ENCODE peak calls at places on chromosomes 4 and X, in four cellular contexts. One of them, this sample, is unnamed.

GRCh38 chr4:53908661-53909078 is 155.7 kb downstream of the CHIC2 start:
- DNase-seq in AG04449: peak
- DNase-seq in cardiac fibroblast: peak
- DNase-seq in HFF-Myc: peak
- DNase-seq in this sample: peak

GRCh38 chrX:24563291-24564010 is 83.7 kb downstream of the PCYT1B start:
- DNase-seq in AG04449: no peak
- DNase-seq in cardiac fibroblast: no peak
- DNase-seq in HFF-Myc: no peak
- DNase-seq in this sample: no peak

GRCh38 chr4:142402925-142403324 is 443.2 kb downstream of the INPP4B start:
- DNase-seq in AG04449: no peak
- DNase-seq in cardiac fibroblast: peak
- DNase-seq in HFF-Myc: no peak
- DNase-seq in this sample: no peak

GRCh38 chr4:112897548-112897947 is 151.9 kb upstream of the ANK2 start:
- DNase-seq in AG04449: no peak
- DNase-seq in cardiac fibroblast: no peak
- DNase-seq in HFF-Myc: no peak
- DNase-seq in this sample: no peak

GRCh38 chrX:137566746-137567473 is 983 bp downstream of the ZIC3 start:
- DNase-seq in AG04449: no peak
- DNase-seq in cardiac fibroblast: no peak
- DNase-seq in HFF-Myc: no peak
- DNase-seq in this sample: no peak

GRCh38 chrX:110588853-110589252 is 206.8 kb downstream of the CHRDL1 start:
- DNase-seq in AG04449: no peak
- DNase-seq in cardiac fibroblast: no peak
- DNase-seq in HFF-Myc: no peak
- DNase-seq in this sample: no peak

GRCh38 chr4:9608300-9608699 is 164.1 kb downstream of the DEFB131A start:
- DNase-seq in AG04449: no peak
- DNase-seq in cardiac fibroblast: no peak
- DNase-seq in HFF-Myc: no peak
- DNase-seq in this sample: peak

GRCh38 chrX:6292599-6292998 is 63.9 kb upstream of the NLGN4X start:
- DNase-seq in AG04449: no peak
- DNase-seq in cardiac fibroblast: no peak
- DNase-seq in HFF-Myc: no peak
- DNase-seq in this sample: no peak

GRCh38 chr4:105613326-105613725 is 60.9 kb downstream of the ARHGEF38 start:
- DNase-seq in AG04449: no peak
- DNase-seq in cardiac fibroblast: no peak
- DNase-seq in HFF-Myc: no peak
- DNase-seq in this sample: no peak

GRCh38 chrX:45811307-45811706 is 610.6 kb upstream of the DIPK2B start:
- DNase-seq in AG04449: no peak
- DNase-seq in cardiac fibroblast: no peak
- DNase-seq in HFF-Myc: no peak
- DNase-seq in this sample: no peak

GRCh38 chr4:151045907-151046306 is 30.8 kb upstream of the LRBA start:
- DNase-seq in AG04449: no peak
- DNase-seq in cardiac fibroblast: no peak
- DNase-seq in HFF-Myc: no peak
- DNase-seq in this sample: peak

GRCh38 chrX:115372026-115372610 is 82.6 kb downstream of the LUZP4 start:
- DNase-seq in AG04449: no peak
- DNase-seq in cardiac fibroblast: peak
- DNase-seq in HFF-Myc: peak
- DNase-seq in this sample: no peak

GRCh38 chr4:110188113-110188512 is 10.3 kb downstream of the ELOVL6 start:
- DNase-seq in AG04449: no peak
- DNase-seq in cardiac fibroblast: no peak
- DNase-seq in HFF-Myc: no peak
- DNase-seq in this sample: no peak

GRCh38 chr4:76562161-76562560 is 127.1 kb downstream of the SHROOM3 start:
- DNase-seq in AG04449: no peak
- DNase-seq in cardiac fibroblast: peak
- DNase-seq in HFF-Myc: no peak
- DNase-seq in this sample: no peak

GRCh38 chrX:113741744-113742143 is 842.1 kb upstream of the HTR2C start:
- DNase-seq in AG04449: no peak
- DNase-seq in cardiac fibroblast: peak
- DNase-seq in HFF-Myc: no peak
- DNase-seq in this sample: peak

GRCh38 chrX:138986235-138986634 is 274.7 kb upstream of the FGF13 start:
- DNase-seq in AG04449: no peak
- DNase-seq in cardiac fibroblast: no peak
- DNase-seq in HFF-Myc: no peak
- DNase-seq in this sample: no peak

GRCh38 chr4:113145519-113146291 is 96.3 kb downstream of the ANK2 start:
- DNase-seq in AG04449: no peak
- DNase-seq in cardiac fibroblast: no peak
- DNase-seq in HFF-Myc: no peak
- DNase-seq in this sample: peak

GRCh38 chrX:129779086-129779672 is 570 bp upstream of the SASH3 start:
- DNase-seq in AG04449: no peak
- DNase-seq in cardiac fibroblast: no peak
- DNase-seq in HFF-Myc: no peak
- DNase-seq in this sample: no peak

GRCh38 chr4:2058264-2059033 is 678 bp upstream of the NAT8L start:
- DNase-seq in AG04449: no peak
- DNase-seq in cardiac fibroblast: no peak
- DNase-seq in HFF-Myc: no peak
- DNase-seq in this sample: peak

GRCh38 chrX:74449937-74450330 is 28.6 kb downstream of the SLC16A2 start:
- DNase-seq in AG04449: peak
- DNase-seq in cardiac fibroblast: no peak
- DNase-seq in HFF-Myc: no peak
- DNase-seq in this sample: no peak

GRCh38 chr4:113905301-113905700 is 74.1 kb downstream of the ARSJ start:
- DNase-seq in AG04449: no peak
- DNase-seq in cardiac fibroblast: peak
- DNase-seq in HFF-Myc: no peak
- DNase-seq in this sample: no peak

GRCh38 chr4:151117371-151117962 is 18.0 kb downstream of the RPS3A start:
- DNase-seq in AG04449: peak
- DNase-seq in cardiac fibroblast: peak
- DNase-seq in HFF-Myc: peak
- DNase-seq in this sample: peak

GRCh38 chr4:27239651-27240050 is 379.0 kb downstream of the STIM2 start:
- DNase-seq in AG04449: no peak
- DNase-seq in cardiac fibroblast: no peak
- DNase-seq in HFF-Myc: no peak
- DNase-seq in this sample: no peak

GRCh38 chr4:48780867-48781219 is 764 bp upstream of the FRYL start:
- DNase-seq in AG04449: no peak
- DNase-seq in cardiac fibroblast: peak
- DNase-seq in HFF-Myc: no peak
- DNase-seq in this sample: no peak

GRCh38 chr4:65791807-65792308 is 121.6 kb upstream of the EPHA5 start:
- DNase-seq in AG04449: no peak
- DNase-seq in cardiac fibroblast: peak
- DNase-seq in HFF-Myc: no peak
- DNase-seq in this sample: no peak

GRCh38 chrX:126719208-126719607 is 100.3 kb upstream of the PRR32 start:
- DNase-seq in AG04449: no peak
- DNase-seq in cardiac fibroblast: no peak
- DNase-seq in HFF-Myc: no peak
- DNase-seq in this sample: no peak
- H3K4me3 ChIP-seq in AG04449: no peak
- H3K4me3 ChIP-seq in cardiac fibroblast: no peak
- H3K4me3 ChIP-seq in HFF-Myc: no peak
- H3K4me3 ChIP-seq in this sample: no peak

DNA sequence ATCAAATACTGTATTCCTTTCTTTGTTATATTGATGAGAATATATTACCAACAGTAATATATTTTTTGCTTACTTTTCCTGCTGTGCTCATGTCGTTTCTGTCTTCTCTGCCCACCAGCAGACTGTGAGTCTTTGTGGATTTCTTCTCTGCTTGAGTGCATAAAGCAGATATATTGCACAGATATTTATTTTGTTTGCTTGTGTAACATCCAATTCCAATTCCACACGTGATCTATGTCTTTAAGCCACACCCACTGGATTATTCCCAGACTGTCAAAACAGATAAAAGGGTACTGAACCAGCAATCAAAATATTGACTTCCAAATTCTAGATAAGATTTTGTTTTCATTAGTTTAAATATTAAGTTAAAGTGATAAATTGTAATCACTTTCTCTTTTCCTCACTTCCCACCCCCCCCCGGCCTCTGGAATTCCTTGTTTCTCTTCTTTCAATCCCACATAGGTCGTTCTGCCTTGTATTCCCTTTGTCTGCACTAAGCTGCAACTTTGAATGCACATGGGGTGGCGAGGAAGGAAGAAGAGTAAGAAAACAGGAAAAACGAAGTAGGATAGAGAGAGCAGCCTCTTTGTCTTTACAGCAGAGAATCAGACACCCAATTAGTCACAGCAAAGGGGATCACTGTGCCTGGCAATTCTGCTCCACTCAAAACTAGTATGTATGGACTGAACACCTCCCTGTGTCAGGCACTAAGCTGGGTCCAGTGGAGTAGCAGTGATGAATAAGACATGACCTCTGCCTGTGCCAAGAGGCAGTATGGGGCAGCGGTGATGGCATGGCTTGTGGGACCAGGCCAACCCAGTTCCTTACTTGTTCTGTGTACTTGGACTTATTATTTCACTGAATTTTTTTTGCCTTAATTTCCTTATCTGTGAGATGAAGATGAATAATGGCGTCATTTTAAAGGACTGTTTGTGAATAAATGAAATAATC is at the start of gene ADH1B:
- DNase-seq in AG04449: no peak
- DNase-seq in cardiac fibroblast: no peak
- DNase-seq in HFF-Myc: no peak
- DNase-seq in this sample: no peak
- H3K4me3 ChIP-seq in AG04449: no peak
- H3K4me3 ChIP-seq in cardiac fibroblast: no peak
- H3K4me3 ChIP-seq in HFF-Myc: no peak
- H3K4me3 ChIP-seq in this sample: no peak

GRCh38 chrX:1487401-1487800 is 34.7 kb upstream of the ASMTL start:
- DNase-seq in AG04449: no peak
- DNase-seq in cardiac fibroblast: no peak
- DNase-seq in HFF-Myc: no peak
- DNase-seq in this sample: no peak

GRCh38 chrX:1486177-1486576 is 33.5 kb upstream of the ASMTL start:
- DNase-seq in AG04449: no peak
- DNase-seq in cardiac fibroblast: no peak
- DNase-seq in HFF-Myc: no peak
- DNase-seq in this sample: no peak

GRCh38 chrX:1488141-1488540 is 35.4 kb upstream of the ASMTL start:
- DNase-seq in AG04449: no peak
- DNase-seq in cardiac fibroblast: no peak
- DNase-seq in HFF-Myc: no peak
- DNase-seq in this sample: no peak

GRCh38 chrX:1486749-1487361 is 34.1 kb upstream of the ASMTL start:
- DNase-seq in AG04449: no peak
- DNase-seq in cardiac fibroblast: peak
- DNase-seq in HFF-Myc: no peak
- DNase-seq in this sample: no peak

DNA sequence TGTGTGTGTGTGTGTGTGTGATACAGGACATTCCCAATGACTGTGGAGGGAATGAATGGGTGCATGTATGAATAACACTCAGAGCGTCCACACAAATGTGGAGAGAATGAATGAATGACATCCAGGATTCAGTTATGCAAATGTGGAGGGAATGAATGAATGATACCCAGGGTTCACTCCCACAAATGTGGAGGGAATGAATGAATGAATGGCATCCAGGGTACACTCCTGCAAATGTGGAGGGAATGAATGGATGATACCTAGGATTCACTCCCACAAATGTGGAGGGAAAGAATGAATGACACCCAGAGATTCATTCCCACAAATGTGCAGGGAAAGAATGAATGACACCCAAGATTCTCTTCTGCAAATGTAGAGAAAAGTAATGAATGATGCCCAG is 36.0 kb upstream of the ASMTL start:
- DNase-seq in AG04449: no peak
- DNase-seq in cardiac fibroblast: no peak
- DNase-seq in HFF-Myc: no peak
- DNase-seq in this sample: no peak
- H3K4me3 ChIP-seq in AG04449: no peak
- H3K4me3 ChIP-seq in cardiac fibroblast: no peak
- H3K4me3 ChIP-seq in HFF-Myc: no peak
- H3K4me3 ChIP-seq in this sample: no peak

GRCh38 chrX:56228914-56229313 is 3.2 kb upstream of the KLF8 start:
- DNase-seq in AG04449: no peak
- DNase-seq in cardiac fibroblast: no peak
- DNase-seq in HFF-Myc: no peak
- DNase-seq in this sample: no peak

GRCh38 chrX:56232221-56233082 is at the start of gene KLF8:
- DNase-seq in AG04449: no peak
- DNase-seq in cardiac fibroblast: no peak
- DNase-seq in HFF-Myc: no peak
- DNase-seq in this sample: no peak

GRCh38 chrX:56233100-56233499 is 944 bp downstream of the KLF8 start:
- DNase-seq in AG04449: no peak
- DNase-seq in cardiac fibroblast: no peak
- DNase-seq in HFF-Myc: no peak
- DNase-seq in this sample: no peak

GRCh38 chrX:56231706-56232105 is 450 bp upstream of the KLF8 start:
- DNase-seq in AG04449: no peak
- DNase-seq in cardiac fibroblast: no peak
- DNase-seq in HFF-Myc: no peak
- DNase-seq in this sample: no peak

GRCh38 chrX:56233682-56234081 is 1.5 kb downstream of the KLF8 start:
- DNase-seq in AG04449: no peak
- DNase-seq in cardiac fibroblast: peak
- DNase-seq in HFF-Myc: no peak
- DNase-seq in this sample: no peak
- H3K4me3 ChIP-seq in AG04449: no peak
- H3K4me3 ChIP-seq in cardiac fibroblast: peak
- H3K4me3 ChIP-seq in HFF-Myc: no peak
- H3K4me3 ChIP-seq in this sample: no peak

DNA sequence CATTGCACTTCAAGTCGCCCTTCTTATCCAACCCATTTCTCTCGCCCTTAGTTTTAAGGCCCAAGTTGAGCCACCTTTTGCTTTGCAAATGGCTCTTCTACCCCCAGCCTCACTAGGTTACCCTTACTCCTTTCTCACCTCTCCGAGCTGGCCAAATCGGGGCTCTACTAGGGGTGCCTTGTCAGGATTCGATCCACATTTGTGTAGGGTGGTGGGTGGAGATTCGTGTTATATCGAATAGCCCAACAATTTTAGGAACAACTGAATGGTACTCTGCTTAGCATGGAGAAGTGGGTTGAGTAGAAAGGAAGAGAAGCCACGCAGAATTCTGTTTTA is 3.5 kb downstream of the SLIT2 start:
- DNase-seq in AG04449: no peak
- DNase-seq in cardiac fibroblast: peak
- DNase-seq in HFF-Myc: no peak
- DNase-seq in this sample: no peak
- H3K4me3 ChIP-seq in AG04449: peak
- H3K4me3 ChIP-seq in cardiac fibroblast: peak
- H3K4me3 ChIP-seq in HFF-Myc: peak
- H3K4me3 ChIP-seq in this sample: no peak

GRCh38 chrX:64350047-64350446 is 45.2 kb downstream of the MTMR8 start:
- DNase-seq in AG04449: no peak
- DNase-seq in cardiac fibroblast: no peak
- DNase-seq in HFF-Myc: no peak
- DNase-seq in this sample: no peak

GRCh38 chrX:64350521-64350920 is 44.7 kb downstream of the MTMR8 start:
- DNase-seq in AG04449: no peak
- DNase-seq in cardiac fibroblast: no peak
- DNase-seq in HFF-Myc: no peak
- DNase-seq in this sample: no peak

GRCh38 chrX:64352084-64352483 is 43.2 kb downstream of the MTMR8 start:
- DNase-seq in AG04449: no peak
- DNase-seq in cardiac fibroblast: no peak
- DNase-seq in HFF-Myc: no peak
- DNase-seq in this sample: no peak
- H3K4me3 ChIP-seq in AG04449: no peak
- H3K4me3 ChIP-seq in cardiac fibroblast: no peak
- H3K4me3 ChIP-seq in HFF-Myc: no peak
- H3K4me3 ChIP-seq in this sample: no peak